ENCODE peak calls at places on chromosomes 11 and 22, in ten cellular contexts. K, P, E, D, I, Q, Z, T, W and O are unnamed samples.

GRCh38 chr22:28414017-28414416 is 265.6 kb downstream of the TTC28 start:
- DNase-seq in Z (no peak), W (no peak), T (peak; percentile 10), K (peak; percentile 41), Q (no peak), D (no peak), P (no peak), I (no peak), E (peak; percentile 44), O (no peak)

GRCh38 chr11:11292839-11293238 is 60.2 kb downstream of the CSNK2A3 start:
- DNase-seq in Z (no peak), P (no peak), K (no peak), W (no peak), I (no peak), T (no peak), E (no peak), D (no peak), Q (no peak), O (no peak)

GRCh38 chr11:40405614-40406013 is 1053.8 kb downstream of the LRRC4C start:
- DNase-seq in K (no peak), W (no peak), I (no peak), Z (no peak), T (no peak), P (no peak), D (no peak), E (no peak), Q (no peak), O (no peak)

GRCh38 chr11:103987631-103988594 is 48.5 kb upstream of the DDI1 start:
- DNase-seq in Q (no peak), Z (no peak), T (no peak), P (no peak), E (no peak), K (peak; percentile 17), W (no peak), I (no peak), D (no peak), O (no peak)

GRCh38 chr22:44436656-44437492 is 61.2 kb downstream of the RTL6 start:
- DNase-seq in T (no peak), P (no peak), D (no peak), W (no peak), K (no peak), I (peak; percentile 48), Z (no peak), E (no peak), Q (no peak), O (no peak)

GRCh38 chr11:127926721-127927120 is 660.6 kb downstream of the ETS1 start:
- DNase-seq in E (no peak), Q (no peak), T (no peak), I (no peak), Z (no peak), K (no peak), W (no peak), D (no peak), P (no peak), O (no peak)

GRCh38 chr22:26671317-26672059 is 14.1 kb downstream of the MIAT start:
- DNase-seq in T (peak; percentile 35), K (no peak), W (no peak), P (peak; percentile 78), D (peak; percentile 45), Z (peak; percentile 44), E (no peak), I (peak; percentile 78), Q (peak; percentile 71), O (peak; percentile 56)

GRCh38 chr22:37126882-37127281 is 17.4 kb upstream of the TMPRSS6 start:
- DNase-seq in D (no peak), E (no peak), Z (no peak), W (no peak), P (no peak), I (no peak), K (no peak), T (no peak), Q (no peak), O (no peak)

GRCh38 chr22:47781427-47782111 is 1019.1 kb downstream of the TBC1D22A start:
- DNase-seq in W (no peak), I (no peak), E (no peak), T (no peak), D (no peak), P (no peak), K (no peak), Q (no peak), Z (no peak), O (no peak)

GRCh38 chr22:47781024-47781423 is 1018.6 kb downstream of the TBC1D22A start:
- DNase-seq in Q (no peak), K (no peak), Z (no peak), W (no peak), T (no peak), E (no peak), I (no peak), D (no peak), P (no peak), O (no peak)

GRCh38 chr22:47784367-47784983 is 1022.0 kb downstream of the TBC1D22A start:
- DNase-seq in D (no peak), K (no peak), Q (no peak), E (no peak), P (no peak), I (no peak), W (no peak), Z (no peak), T (no peak), O (no peak)

GRCh38 chr22:47783433-47784366 is 1021.2 kb downstream of the TBC1D22A start:
- DNase-seq in D (no peak), Q (no peak), I (no peak), T (no peak), K (no peak), P (no peak), E (no peak), Z (no peak), W (no peak), O (no peak)

DNA sequence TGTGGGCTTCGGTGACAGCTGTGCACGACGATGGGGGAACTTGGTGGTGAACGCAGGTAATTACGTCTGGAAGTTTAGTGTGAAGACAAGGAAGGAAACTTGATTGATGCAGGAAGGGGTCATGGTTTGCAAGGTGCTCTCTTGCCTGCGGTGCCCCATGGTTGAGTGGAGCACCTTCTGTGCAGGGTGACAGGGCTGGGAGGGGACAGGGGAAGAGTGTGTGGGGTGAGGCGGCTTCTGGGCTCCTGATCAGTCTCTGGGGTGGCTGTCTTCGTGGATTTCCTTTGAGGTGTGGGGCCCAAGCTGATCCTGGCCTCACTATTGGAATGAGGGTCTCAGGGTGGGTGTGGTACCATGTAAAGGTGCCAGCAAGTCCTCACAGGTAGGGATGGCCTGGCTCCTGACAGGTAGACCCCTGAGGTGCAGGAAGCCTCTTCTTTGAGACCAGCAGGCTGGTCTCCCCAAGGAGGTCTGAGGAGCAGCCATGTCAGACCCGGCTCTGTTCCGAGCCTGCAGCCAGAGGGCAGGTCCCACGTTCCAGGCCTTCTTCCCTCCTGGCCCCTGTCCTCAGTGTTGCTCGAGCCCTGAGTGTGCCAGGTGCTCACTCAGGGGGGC is 1020.1 kb downstream of the TBC1D22A start:
- DNase-seq in Q (no peak), W (no peak), P (no peak), Z (no peak), I (no peak), T (no peak), D (no peak), E (no peak), K (no peak), O (no peak)
- H3K9me3 ChIP-seq in Q (no peaks in the 10 kb centered on the region), W (peaks cover 11% of the 10 kb centered on the region), P (peaks cover 57% of the 10 kb centered on the region), Z (no peaks in the 10 kb centered on the region), I (peaks cover 11% of the 10 kb centered on the region), T (no peaks in the 10 kb centered on the region), D (no peaks in the 10 kb centered on the region), E (peaks cover 2% of the 10 kb centered on the region), K (peaks cover 60% of the 10 kb centered on the region), O (no peaks in the 10 kb centered on the region)

DNA sequence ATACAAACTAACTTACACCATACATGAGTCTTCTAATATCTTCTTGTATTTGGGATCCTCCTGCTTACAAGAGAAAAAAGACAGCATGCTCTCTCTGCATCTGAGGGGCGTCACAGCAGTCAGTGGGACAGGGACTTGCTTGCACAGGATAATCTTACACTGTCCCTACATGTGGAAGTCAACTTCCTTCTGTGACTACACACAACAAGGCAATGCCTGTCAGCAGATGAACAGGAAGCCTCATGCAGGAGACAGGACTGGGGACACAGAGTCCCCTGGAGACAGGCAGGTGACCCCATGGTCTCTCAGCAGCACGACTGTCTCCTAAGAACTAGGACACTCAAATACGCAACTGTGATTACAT is 54.8 kb downstream of the PACSIN2 start:
- DNase-seq in Q (no peak), T (peak; percentile 42), D (no peak), P (no peak), E (no peak), W (no peak), Z (no peak), I (no peak), K (peak; percentile 12), O (no peak)
- H3K9me3 ChIP-seq in Q (no peaks in the 10 kb centered on the region), T (no peaks in the 10 kb centered on the region), D (no peaks in the 10 kb centered on the region), P (no peaks in the 10 kb centered on the region), E (no peaks in the 10 kb centered on the region), W (no peaks in the 10 kb centered on the region), Z (no peaks in the 10 kb centered on the region), I (no peaks in the 10 kb centered on the region), K (no peaks in the 10 kb centered on the region), O (no peaks in the 10 kb centered on the region)

GRCh38 chr22:47355388-47355725 is 592.9 kb downstream of the TBC1D22A start:
- DNase-seq in K (no peak), P (no peak), W (no peak), Q (no peak), Z (no peak), I (no peak), D (no peak), E (no peak), T (no peak), O (no peak)

GRCh38 chr22:47356433-47357011 is 594.1 kb downstream of the TBC1D22A start:
- DNase-seq in P (no peak), W (no peak), I (no peak), D (no peak), K (no peak), E (no peak), Z (no peak), T (no peak), Q (no peak), O (no peak)

GRCh38 chr22:47357086-47357485 is 594.6 kb downstream of the TBC1D22A start:
- DNase-seq in Z (no peak), D (no peak), W (no peak), I (no peak), T (no peak), K (no peak), Q (no peak), P (no peak), E (no peak), O (no peak)

GRCh38 chr22:47354668-47355387 is 592.4 kb downstream of the TBC1D22A start:
- DNase-seq in Q (no peak), E (no peak), T (no peak), Z (no peak), K (no peak), W (no peak), D (no peak), P (no peak), I (no peak), O (no peak)

GRCh38 chr22:47355776-47356432 is 593.5 kb downstream of the TBC1D22A start:
- DNase-seq in Z (no peak), I (no peak), K (no peak), T (no peak), D (no peak), Q (no peak), W (no peak), E (no peak), P (no peak), O (no peak)
- H3K9me3 ChIP-seq in Z (no peaks in the 10 kb centered on the region), I (no peaks in the 10 kb centered on the region), K (peaks cover 7% of the 10 kb centered on the region), T (no peaks in the 10 kb centered on the region), D (no peaks in the 10 kb centered on the region), Q (no peaks in the 10 kb centered on the region), W (peaks cover 5% of the 10 kb centered on the region), E (no peaks in the 10 kb centered on the region), P (peaks cover 28% of the 10 kb centered on the region), O (no peaks in the 10 kb centered on the region)

DNA sequence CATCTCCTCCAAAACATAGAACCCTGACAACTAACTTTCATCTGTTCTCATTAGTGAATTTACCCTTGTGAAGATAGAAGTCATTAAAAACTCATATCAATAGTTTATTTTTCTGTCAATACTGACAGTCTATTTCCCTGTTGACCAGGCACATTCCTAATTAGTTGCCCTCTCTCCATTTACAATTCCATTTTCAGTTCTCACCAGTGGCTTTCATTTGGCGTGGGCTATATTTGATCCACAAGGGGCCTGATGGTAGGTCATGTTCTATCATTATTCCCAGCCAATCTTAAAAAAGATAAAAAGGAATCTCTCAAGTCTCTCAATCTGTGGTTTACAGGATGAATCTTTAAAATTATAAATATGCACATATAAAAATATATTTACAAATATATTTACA is 3.9 kb upstream of the AKIP1 start:
- DNase-seq in Q (no peak), P (no peak), I (no peak), E (no peak), D (no peak), Z (no peak), K (no peak), T (no peak), W (no peak), O (no peak)
- H3K9me3 ChIP-seq in Q (no peaks in the 10 kb centered on the region), P (no peaks in the 10 kb centered on the region), I (no peaks in the 10 kb centered on the region), E (no peaks in the 10 kb centered on the region), D (no peaks in the 10 kb centered on the region), Z (no peaks in the 10 kb centered on the region), K (no peaks in the 10 kb centered on the region), T (no peaks in the 10 kb centered on the region), W (peaks cover 5% of the 10 kb centered on the region), O (no peaks in the 10 kb centered on the region)